ENCODE peak calls at places on chromosomes 2 and 18, in six cellular contexts. Z is spleen, K is endothelial cell of umbilical vein, L is H1, U is IMR-90, O is body of pancreas. J is an unnamed sample.

GRCh38 chr2:1591978-1592907 is 152.1 kb downstream of the PXDN start:
- DNase-seq in L (peak), K (peak), O (peak), Z (peak), U (peak), J (no peak)

GRCh38 chr2:234446404-234447076 is 50.3 kb downstream of the ARL4C start:
- DNase-seq in K (peak), Z (peak), U (no peak), L (no peak), O (peak), J (no peak)

GRCh38 chr2:74849228-74849892 is 15.4 kb downstream of the HK2 start:
- DNase-seq in Z (peak), U (peak), K (peak), L (no peak), O (peak), J (peak)

GRCh38 chr2:230939066-230939591 is 14.1 kb upstream of the GPR55 start:
- DNase-seq in L (no peak), U (no peak), O (no peak), Z (no peak), K (no peak), J (no peak)

GRCh38 chr2:138536740-138537139 is 35.2 kb downstream of the SPOPL start:
- DNase-seq in O (no peak), L (no peak), U (no peak), K (no peak), Z (no peak), J (no peak)

GRCh38 chr2:182652326-182652725 is 63.7 kb upstream of the DNAJC10 start:
- DNase-seq in K (no peak), O (no peak), Z (no peak), U (no peak), L (no peak), J (no peak)

GRCh38 chr18:34458371-34458770 is 233.7 kb upstream of the NOL4 start:
- DNase-seq in U (no peak), Z (no peak), L (no peak), K (no peak), O (no peak), J (no peak)

GRCh38 chr2:96665083-96665569 is 22.6 kb downstream of the FER1L5 start:
- DNase-seq in Z (no peak), U (peak), K (peak), L (no peak), O (peak), J (no peak)

GRCh38 chr18:37586641-37587225 is 21.1 kb upstream of the CELF4 start:
- DNase-seq in L (no peak), O (no peak), U (no peak), K (no peak), Z (peak), J (no peak)

GRCh38 chr2:57597940-57598339 is 448.7 kb upstream of the VRK2 start:
- DNase-seq in K (no peak), O (no peak), Z (no peak), L (no peak), U (no peak), J (no peak)

GRCh38 chr2:116719841-116720240 is 1094.7 kb upstream of the DDX18 start:
- DNase-seq in O (peak), U (no peak), L (no peak), K (peak), Z (no peak), J (no peak)

GRCh38 chr2:25960920-25961319 is 21.4 kb downstream of the KIF3C start:
- DNase-seq in L (no peak), K (peak), Z (no peak), O (no peak), U (peak), J (no peak)

GRCh38 chr2:237149425-237149824 is 63.7 kb downstream of the COPS8 start:
- DNase-seq in L (no peak), Z (no peak), O (no peak), K (no peak), U (peak), J (no peak)

GRCh38 chr18:78685250-78685979 is 294.2 kb upstream of the SALL3 start:
- DNase-seq in Z (no peak), U (no peak), O (no peak), K (no peak), L (no peak), J (no peak)

GRCh38 chr2:119425620-119426395 is 5.8 kb upstream of the TMEM37 start:
- DNase-seq in O (no peak), K (no peak), L (no peak), Z (no peak), U (no peak), J (no peak)

GRCh38 chr2:238326801-238327365 is 6.6 kb downstream of the TRAF3IP1 start:
- DNase-seq in Z (no peak), U (no peak), K (no peak), O (no peak), L (no peak), J (no peak)

GRCh38 chr2:218011641-218012040 is 8.8 kb upstream of the TNS1 start:
- DNase-seq in Z (no peak), K (no peak), L (no peak), U (no peak), O (no peak), J (no peak)

GRCh38 chr18:55778731-55779460 is 190.9 kb upstream of the TCF4 start:
- DNase-seq in O (no peak), L (no peak), U (no peak), Z (no peak), K (no peak), J (peak)

GRCh38 chr18:8411492-8411891 is 197.7 kb upstream of the RAB12 start:
- DNase-seq in Z (no peak), L (no peak), U (no peak), K (no peak), O (no peak), J (no peak)

GRCh38 chr18:58862851-58863538 is 1.7 kb upstream of the ZNF532 start:
- DNase-seq in L (peak), Z (peak), K (peak), U (peak), O (no peak), J (peak)

GRCh38 chr18:23173912-23174311 is 38.6 kb downstream of the CABLES1 start:
- DNase-seq in K (no peak), U (no peak), L (no peak), Z (no peak), O (no peak), J (no peak)

GRCh38 chr2:69643602-69644505 is at the start of gene AAK1:
- DNase-seq in L (peak), O (peak), Z (peak), U (peak), K (peak), J (peak)

GRCh38 chr2:234989183-234989701 is 37.4 kb downstream of the SH3BP4 start:
- DNase-seq in K (peak), U (no peak), O (peak), L (no peak), Z (no peak), J (no peak)

GRCh38 chr2:20415511-20415918 is 31.4 kb upstream of the RHOB start:
- DNase-seq in K (no peak), U (no peak), O (no peak), L (no peak), Z (no peak), J (no peak)

GRCh38 chr2:127649100-127649611 is 3.2 kb downstream of the GPR17 start:
- DNase-seq in U (no peak), O (no peak), K (no peak), L (no peak), Z (peak), J (no peak)

GRCh38 chr18:69494841-69495240 is 94.2 kb downstream of the DOK6 start:
- DNase-seq in K (no peak), O (no peak), L (no peak), Z (no peak), U (no peak), J (no peak)

GRCh38 chr2:96684883-96685282 is 42.3 kb downstream of the FER1L5 start:
- DNase-seq in Z (no peak), K (no peak), O (peak), U (no peak), L (no peak), J (no peak)

GRCh38 chr2:236363878-236364277 is 99.7 kb upstream of the ASB18 start:
- DNase-seq in O (no peak), U (no peak), K (no peak), Z (no peak), L (no peak), J (no peak)

GRCh38 chr18:68447286-68447685 is 267.6 kb downstream of the TMX3 start:
- DNase-seq in K (no peak), U (peak), Z (no peak), L (no peak), O (no peak), J (no peak)

GRCh38 chr2:74008761-74009395 is 24.2 kb downstream of the TET3 start:
- DNase-seq in U (no peak), Z (no peak), O (no peak), L (no peak), K (no peak), J (no peak)

GRCh38 chr2:31429759-31430438 is 15.4 kb upstream of the XDH start:
- DNase-seq in U (peak), O (peak), L (no peak), K (no peak), Z (no peak), J (no peak)

GRCh38 chr2:86584164-86584913 is 21.1 kb upstream of the CHMP3 start:
- DNase-seq in K (peak), O (no peak), Z (no peak), L (no peak), U (no peak), J (peak)

GRCh38 chr2:200525551-200525881 is 491 bp upstream of the SGO2 start:
- DNase-seq in O (no peak), L (no peak), K (no peak), U (no peak), Z (no peak), J (no peak)

GRCh38 chr2:200528228-200528627 is 2.2 kb downstream of the SGO2 start:
- DNase-seq in U (no peak), Z (no peak), O (no peak), L (no peak), K (no peak), J (no peak)

GRCh38 chr2:200523604-200524003 is 2.4 kb upstream of the SGO2 start:
- DNase-seq in Z (no peak), O (no peak), U (no peak), L (no peak), K (no peak), J (no peak)

GRCh38 chr2:200525066-200525465 is 941 bp upstream of the SGO2 start:
- DNase-seq in O (no peak), U (peak), L (no peak), Z (no peak), K (no peak), J (no peak)

GRCh38 chr2:200525882-200526651 is at the start of gene SGO2:
- DNase-seq in K (peak), L (peak), O (peak), Z (peak), U (peak), J (peak)
- TF ChIP-seq POLR2A in K (peak), L (no peak), O (no peak), Z (peak), U (peak), J (peak)

GRCh38 chr2:68251187-68251854 is 1.0 kb downstream of the PPP3R1 start:
- DNase-seq in U (peak), Z (peak), K (peak), O (peak), L (peak), J (peak)
- TF ChIP-seq POLR2A in U (peak), Z (peak), K (no peak), O (peak), L (no peak), J (peak)

GRCh38 chr2:173947131-173947530 is 18.0 kb downstream of the SP3 start:
- DNase-seq in L (no peak), U (no peak), O (no peak), Z (no peak), K (no peak), J (no peak)
- TF ChIP-seq POLR2A in L (no peak), U (no peak), O (no peak), Z (no peak), K (no peak), J (no peak)

GRCh38 chr18:3012920-3013810 is at the start of gene LPIN2:
- DNase-seq in K (peak), U (peak), L (peak), O (peak), Z (peak), J (peak)
- TF ChIP-seq POLR2A in K (peak), U (peak), L (no peak), O (peak), Z (peak), J (peak)

DNA sequence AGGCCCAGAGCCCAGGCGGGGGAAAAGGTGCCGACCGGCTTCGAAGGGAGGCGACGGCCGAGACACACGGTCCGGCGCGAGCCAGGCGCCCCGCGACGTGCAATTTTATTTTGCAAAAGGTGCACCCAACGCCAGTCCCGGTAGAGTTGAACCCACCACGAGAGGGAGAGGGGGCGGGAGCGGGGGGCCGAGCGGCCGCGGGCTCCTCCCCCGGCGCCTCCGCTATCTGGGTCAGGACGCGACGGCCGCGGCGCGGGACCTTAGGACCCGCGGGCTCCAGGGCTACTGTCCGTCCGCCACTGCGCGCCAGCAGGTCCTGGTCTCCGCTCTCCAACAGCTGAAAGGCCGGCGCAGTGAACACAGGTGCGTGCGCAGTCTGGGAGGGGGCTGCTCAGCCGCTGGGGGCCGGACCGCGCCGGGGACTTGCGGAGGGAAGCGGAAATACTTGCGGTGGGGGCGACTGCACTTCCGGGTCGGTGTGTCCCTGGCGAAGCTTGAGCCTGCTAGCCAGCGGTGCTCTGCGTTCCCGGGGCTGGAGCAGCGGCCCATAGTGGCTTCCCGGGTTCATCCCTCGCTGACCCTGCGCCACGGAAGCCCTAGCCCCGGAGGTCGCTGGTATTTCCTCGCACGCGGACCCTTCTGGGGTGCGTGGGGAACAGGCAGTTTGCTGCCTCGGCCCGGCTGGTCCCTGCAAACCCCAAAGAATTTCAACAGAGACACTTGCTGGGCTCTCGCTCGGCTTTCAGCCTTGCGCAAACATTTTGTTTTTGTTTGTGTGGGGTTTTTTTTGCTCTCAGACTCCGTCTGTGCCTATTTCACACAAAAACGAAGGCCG is at the start of gene RMDN2:
- DNase-seq in Z (peak), L (peak), U (peak), K (peak), O (peak), J (peak)
- TF ChIP-seq POLR2A in Z (peak), L (peak), U (no peak), K (peak), O (peak), J (peak)

GRCh38 chr18:2905802-2906521 is 59.2 kb downstream of the EMILIN2 start:
- DNase-seq in L (peak), O (peak), K (peak), Z (peak), U (no peak), J (peak)
- TF ChIP-seq POLR2A in L (no peak), O (no peak), K (peak), Z (no peak), U (no peak), J (peak)

GRCh38 chr2:156803243-156803642 is 367.1 kb downstream of the GPD2 start:
- DNase-seq in Z (no peak), K (no peak), U (no peak), L (no peak), O (peak), J (no peak)
- TF ChIP-seq POLR2A in Z (no peak), K (no peak), U (no peak), L (no peak), O (no peak), J (no peak)

GRCh38 chr2:42102606-42103450 is 55.0 kb downstream of the PKDCC start:
- DNase-seq in L (peak), K (no peak), U (no peak), O (peak), Z (peak), J (no peak)

GRCh38 chr2:42101641-42102605 is 54.1 kb downstream of the PKDCC start:
- DNase-seq in L (peak), K (peak), Z (peak), O (peak), U (peak), J (peak)

GRCh38 chr2:42099431-42100173 is 51.8 kb downstream of the PKDCC start:
- DNase-seq in U (no peak), Z (peak), O (no peak), K (no peak), L (no peak), J (no peak)

GRCh38 chr2:42098571-42099430 is 51.0 kb downstream of the PKDCC start:
- DNase-seq in O (no peak), K (no peak), L (no peak), Z (peak), U (no peak), J (no peak)

GRCh38 chr2:42100696-42101585 is 53.1 kb downstream of the PKDCC start:
- DNase-seq in O (peak), K (peak), Z (peak), L (peak), U (peak), J (peak)
- TF ChIP-seq POLR2A in O (peak), K (no peak), Z (no peak), L (no peak), U (no peak), J (no peak)

J was measured in erythroblast.